ENCODE peak calls at places on chromosome 7, in four cellular contexts. C is M059J; S is GF-D8; D is naive thymus-derived CD8-positive, alpha-beta T cell. K is an unnamed sample.

GRCh38 chr7:40749877-40750276 is 615.1 kb downstream of the SUGCT start:
- DNase-seq in C (peak; percentile 82), S (no peak), D (no peak), K (no peak)

GRCh38 chr7:155459867-155460461 is 2.0 kb downstream of the EN2 start:
- DNase-seq in C (no peak), S (no peak), D (no peak), K (no peak)

GRCh38 chr7:92730808-92731207 is 105.6 kb downstream of the CDK6 start:
- DNase-seq in C (peak; percentile 87), S (no peak), D (no peak), K (no peak)

GRCh38 chr7:97973206-97973658 is 16.8 kb downstream of the OCM2 start:
- DNase-seq in C (no peak), S (no peak), D (no peak), K (no peak)

GRCh38 chr7:3636131-3636860 is 335.2 kb downstream of the SDK1 start:
- DNase-seq in C (no peak), S (no peak), D (no peak), K (no peak)

GRCh38 chr7:89029864-89030263 is 234.3 kb upstream of the TEX47 start:
- DNase-seq in C (peak; percentile 10), S (no peak), D (no peak), K (no peak)

GRCh38 chr7:35551682-35552081 is 143.3 kb downstream of the HERPUD2 start:
- DNase-seq in C (no peak), S (no peak), D (no peak), K (no peak)

GRCh38 chr7:25707733-25708132 is 444.3 kb upstream of the NFE2L3 start:
- DNase-seq in C (peak; percentile 23), S (no peak), D (no peak), K (no peak)

GRCh38 chr7:127822822-127823508 is 171.0 kb downstream of the SND1 start:
- DNase-seq in C (no peak), S (no peak), D (no peak), K (no peak)

GRCh38 chr7:46034056-46034768 is 113.1 kb upstream of the IGFBP3 start:
- DNase-seq in C (peak; percentile 80), S (no peak), D (no peak), K (no peak)

GRCh38 chr7:132261296-132261695 is 315.0 kb downstream of the PLXNA4 start:
- DNase-seq in C (no peak), S (no peak), D (no peak), K (no peak)

GRCh38 chr7:149692557-149692982 is 80.8 kb downstream of the ZNF467 start:
- DNase-seq in C (no peak), S (no peak), D (no peak), K (no peak)

GRCh38 chr7:158572000-158572828 is 15.4 kb downstream of the PTPRN2 start:
- DNase-seq in C (peak; percentile 11), S (peak; percentile 22), D (no peak), K (no peak)

GRCh38 chr7:112788778-112789343 is 1.3 kb downstream of the TMEM168 start:
- DNase-seq in C (no peak), S (no peak), D (no peak), K (no peak)

GRCh38 chr7:134959810-134960209 is 26.5 kb upstream of the AGBL3 start:
- DNase-seq in C (no peak), S (no peak), D (no peak), K (no peak)

GRCh38 chr7:90624128-90624980 is 28.2 kb downstream of the CDK14 start:
- DNase-seq in C (peak; percentile 18), S (no peak), D (no peak), K (no peak)

GRCh38 chr7:45161842-45162241 is 4.3 kb downstream of the RAMP3 start:
- DNase-seq in C (no peak), S (no peak), D (no peak), K (no peak)

GRCh38 chr7:122310119-122311021 is 5.8 kb upstream of the FEZF1 start:
- DNase-seq in C (peak; percentile 18), S (no peak), D (no peak), K (no peak)

GRCh38 chr7:89377219-89377618 is 581.7 kb upstream of the TEX47 start:
- DNase-seq in C (no peak), S (no peak), D (no peak), K (no peak)

GRCh38 chr7:159026271-159027047 is 118.2 kb downstream of the VIPR2 start:
- DNase-seq in C (no peak), S (no peak), D (no peak), K (no peak)

GRCh38 chr7:47444376-47445098 is 137.4 kb downstream of the TNS3 start:
- DNase-seq in C (no peak), S (no peak), D (no peak), K (no peak)

GRCh38 chr7:131843862-131844261 is 287.4 kb upstream of the PODXL start:
- DNase-seq in C (peak; percentile 33), S (no peak), D (no peak), K (no peak)

GRCh38 chr7:100835903-100836811 is 8.8 kb upstream of the EPHB4 start:
- DNase-seq in C (peak; percentile 25), S (no peak), D (no peak), K (no peak)

GRCh38 chr7:22251284-22251683 is 105.7 kb downstream of the RAPGEF5 start:
- DNase-seq in C (no peak), S (no peak), D (no peak), K (no peak)

GRCh38 chr7:140671966-140672365 is 779 bp upstream of the ADCK2 start:
- DNase-seq in C (no peak), S (no peak), D (no peak), K (no peak)

GRCh38 chr7:14340415-14341079 is 351.1 kb upstream of the ETV1 start:
- DNase-seq in C (no peak), S (no peak), D (no peak), K (no peak)

GRCh38 chr7:67045496-67045995 is 48.9 kb downstream of the TYW1 start:
- DNase-seq in C (no peak), S (no peak), D (no peak), K (no peak)

GRCh38 chr7:64098-64521 is 128.3 kb upstream of the FAM20C start:
- DNase-seq in C (peak; percentile 77), S (peak; percentile 65), D (no peak), K (no peak)

GRCh38 chr7:155312653-155313052 is 15.0 kb downstream of the INSIG1 start:
- DNase-seq in C (no peak), S (no peak), D (no peak), K (no peak)

GRCh38 chr7:99839560-99840011 is 11.8 kb downstream of the CYP3A43 start:
- DNase-seq in C (no peak), S (no peak), D (no peak), K (no peak)

GRCh38 chr7:83301416-83301815 is 138.7 kb upstream of the PCLO start:
- DNase-seq in C (peak; percentile 13), S (no peak), D (no peak), K (no peak)

GRCh38 chr7:29243777-29244655 is 49.4 kb downstream of the CHN2 start:
- DNase-seq in C (no peak), S (no peak), D (no peak), K (no peak)

GRCh38 chr7:48158404-48158803 is 12.9 kb upstream of the ABCA13 start:
- DNase-seq in C (peak; percentile 63), S (no peak), D (no peak), K (no peak)

GRCh38 chr7:44521347-44522095 is 19.6 kb downstream of the NPC1L1 start:
- DNase-seq in C (no peak), S (no peak), D (no peak), K (no peak)

GRCh38 chr7:2012981-2013380 is 219.8 kb downstream of the MAD1L1 start:
- DNase-seq in C (peak; percentile 17), S (no peak), D (no peak), K (no peak)

GRCh38 chr7:21543528-21544302 is 876 bp downstream of the DNAH11 start:
- DNase-seq in C (peak; percentile 67), S (no peak), D (no peak), K (no peak)

GRCh38 chr7:72317335-72317734 is 94.8 kb downstream of the CALN1 start:
- DNase-seq in C (no peak), S (no peak), D (no peak), K (no peak)

GRCh38 chr7:119472398-119473038 is 800.5 kb upstream of the KCND2 start:
- DNase-seq in C (no peak), S (no peak), D (no peak), K (no peak)